ENCODE peak calls at places on chromosomes 6 and 20, in nine cellular contexts. T is lower lobe of right lung, P is right cardiac atrium, S is neuronal stem cell, C is pancreas, V is psoas muscle, X is A549, J is HCT116, F is Karpas-422. B is an unnamed sample.
A peak's percentile ranks its signal among the peaks of the same experiment; 100 is the strongest.

GRCh38 chr6:148193063-148193680 is 149.5 kb upstream of the SASH1 start:
- DNase-seq in V (no peak), F (no peak), C (no peak), S (no peak), P (no peak), T (no peak), J (no peak), X (no peak), B (no peak)

GRCh38 chr20:53839423-53840176 is 230.8 kb downstream of the BCAS1 start:
- DNase-seq in T (peak; percentile 56), X (no peak), P (peak; percentile 54), F (no peak), V (no peak), C (peak; percentile 67), J (no peak), S (no peak), B (no peak)

GRCh38 chr6:34610819-34611477 is 54.8 kb upstream of the SPDEF start:
- DNase-seq in C (no peak), X (peak; percentile 11), S (no peak), F (no peak), P (no peak), J (peak; percentile 64), T (no peak), V (no peak), B (no peak)

GRCh38 chr20:57476073-57476526 is 48.8 kb downstream of the CTCFL start:
- DNase-seq in S (no peak), J (no peak), F (peak; percentile 65), X (no peak), P (no peak), C (no peak), V (no peak), T (no peak), B (peak; percentile 44)

GRCh38 chr6:128806274-128806673 is 76.7 kb upstream of the LAMA2 start:
- DNase-seq in V (no peak), F (no peak), P (no peak), T (no peak), J (no peak), X (no peak), C (no peak), S (no peak), B (no peak)

GRCh38 chr20:31833931-31834521 is 11.4 kb downstream of the FOXS1 start:
- DNase-seq in J (no peak), T (no peak), X (no peak), F (no peak), V (no peak), C (peak; percentile 71), S (no peak), P (peak; percentile 65), B (no peak)

GRCh38 chr20:38134427-38135281 is 30.4 kb downstream of the TGM2 start:
- DNase-seq in F (no peak), V (peak; percentile 51), C (no peak), J (no peak), S (no peak), T (peak; percentile 46), X (no peak), P (peak; percentile 76), B (no peak)

GRCh38 chr20:1327827-1328679 is 886 bp downstream of the SDCBP2 start:
- DNase-seq in J (no peak), X (no peak), F (no peak), V (no peak), C (no peak), T (no peak), P (peak; percentile 35), S (no peak), B (peak; percentile 62)

GRCh38 chr20:57298457-57298856 is 31.1 kb upstream of the SPO11 start:
- DNase-seq in C (no peak), X (no peak), S (no peak), J (no peak), P (no peak), T (no peak), F (no peak), V (no peak), B (no peak)

GRCh38 chr20:2879148-2879547 is 5.9 kb downstream of the PTPRA start:
- DNase-seq in T (no peak), C (no peak), P (no peak), V (no peak), S (no peak), J (no peak), F (no peak), X (no peak), B (no peak)

GRCh38 chr20:5513975-5514516 is 197.3 kb upstream of the PROKR2 start:
- DNase-seq in J (peak; percentile 68), C (no peak), S (no peak), V (no peak), T (no peak), X (peak; percentile 84), F (no peak), P (no peak), B (no peak)

DNA sequence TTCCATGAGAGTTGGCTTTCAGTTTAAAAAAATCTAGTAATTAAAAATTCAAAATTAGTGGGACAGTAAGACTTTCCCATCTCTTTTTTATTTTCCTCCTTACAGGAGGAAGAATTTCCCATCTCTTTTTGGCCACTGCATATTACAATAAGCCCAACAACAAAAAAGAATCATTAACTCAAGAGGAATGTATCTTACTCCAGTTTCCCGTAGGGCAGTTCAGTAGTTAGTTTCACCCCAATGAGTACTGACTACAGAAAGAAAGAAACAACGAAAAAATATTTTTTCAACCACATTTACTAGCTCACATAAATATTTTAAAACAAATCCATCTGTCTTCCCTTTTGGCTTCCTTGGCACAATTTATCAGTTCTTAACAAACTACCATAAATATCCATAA is 14.9 kb upstream of the BLOC1S5 start:
- DNase-seq in F (no peak), S (no peak), T (no peak), X (no peak), P (no peak), J (no peak), V (no peak), C (no peak), B (no peak)
- H3K4me1 ChIP-seq in F (no peaks in the 10 kb centered on the region), S (no peaks in the 10 kb centered on the region), T (peaks cover 27% of the 10 kb centered on the region), X (peaks cover 47% of the 10 kb centered on the region), P (no peaks in the 10 kb centered on the region), J (peaks cover 28% of the 10 kb centered on the region), V (peaks cover 12% of the 10 kb centered on the region), C (peaks cover 41% of the 10 kb centered on the region), B (peaks cover 3% of the 10 kb centered on the region)

GRCh38 chr20:50727792-50728485 is 3.4 kb upstream of the PARD6B start:
- DNase-seq in F (no peak), X (no peak), T (no peak), V (no peak), P (no peak), S (no peak), C (no peak), J (no peak), B (no peak)

GRCh38 chr20:50729925-50730764 is 1.2 kb upstream of the PARD6B start:
- DNase-seq in J (no peak), C (no peak), V (no peak), P (no peak), S (no peak), X (no peak), F (no peak), T (no peak), B (no peak)

GRCh38 chr20:50726955-50727791 is 4.2 kb upstream of the PARD6B start:
- DNase-seq in X (no peak), S (no peak), C (no peak), V (no peak), F (no peak), P (no peak), J (no peak), T (no peak), B (no peak)

GRCh38 chr20:50728981-50729874 is 2.2 kb upstream of the PARD6B start:
- DNase-seq in T (peak; percentile 54), X (no peak), J (peak; percentile 77), C (no peak), F (no peak), S (no peak), P (no peak), V (no peak), B (no peak)

GRCh38 chr20:50728486-50728980 is 2.8 kb upstream of the PARD6B start:
- DNase-seq in P (no peak), X (no peak), T (no peak), V (no peak), C (no peak), S (no peak), F (no peak), J (no peak), B (no peak)
- H3K4me1 ChIP-seq in P (peaks cover 2% of the 10 kb centered on the region), X (peaks cover 65% of the 10 kb centered on the region), T (peaks cover 42% of the 10 kb centered on the region), V (peaks cover 23% of the 10 kb centered on the region), C (peaks cover 37% of the 10 kb centered on the region), S (peaks cover 25% of the 10 kb centered on the region), F (peaks cover 20% of the 10 kb centered on the region), J (peaks cover 73% of the 10 kb centered on the region), B (peaks cover 47% of the 10 kb centered on the region)

GRCh38 chr6:40349566-40350192 is 237.5 kb downstream of the LRFN2 start:
- DNase-seq in J (no peak), C (no peak), V (no peak), S (no peak), X (no peak), P (no peak), T (no peak), F (no peak), B (peak; percentile 40)
- H3K4me1 ChIP-seq in J (no peaks in the 10 kb centered on the region), C (peaks cover 6% of the 10 kb centered on the region), V (peaks cover 13% of the 10 kb centered on the region), S (no peaks in the 10 kb centered on the region), X (no peaks in the 10 kb centered on the region), P (no peaks in the 10 kb centered on the region), T (no peaks in the 10 kb centered on the region), F (no peaks in the 10 kb centered on the region), B (no peaks in the 10 kb centered on the region)

GRCh38 chr6:3820563-3820962 is 28.6 kb upstream of the FAM50B start:
- DNase-seq in T (no peak), V (peak; percentile 68), P (peak; percentile 50), S (no peak), X (no peak), C (no peak), F (no peak), J (no peak), B (no peak)

GRCh38 chr6:3825331-3825831 is 23.8 kb upstream of the FAM50B start:
- DNase-seq in C (no peak), X (no peak), V (peak; percentile 71), P (peak; percentile 90), T (peak; percentile 69), S (no peak), J (no peak), F (no peak), B (peak; percentile 83)

GRCh38 chr6:3823671-3824070 is 25.5 kb upstream of the FAM50B start:
- DNase-seq in S (no peak), P (no peak), J (no peak), C (no peak), V (no peak), T (no peak), F (no peak), X (no peak), B (no peak)

GRCh38 chr6:3825851-3826581 is 23.2 kb upstream of the FAM50B start:
- DNase-seq in S (no peak), F (no peak), T (peak; percentile 85), C (peak; percentile 92), P (peak; percentile 96), J (peak; percentile 81), V (peak; percentile 94), X (peak; percentile 62), B (peak; percentile 94)

DNA sequence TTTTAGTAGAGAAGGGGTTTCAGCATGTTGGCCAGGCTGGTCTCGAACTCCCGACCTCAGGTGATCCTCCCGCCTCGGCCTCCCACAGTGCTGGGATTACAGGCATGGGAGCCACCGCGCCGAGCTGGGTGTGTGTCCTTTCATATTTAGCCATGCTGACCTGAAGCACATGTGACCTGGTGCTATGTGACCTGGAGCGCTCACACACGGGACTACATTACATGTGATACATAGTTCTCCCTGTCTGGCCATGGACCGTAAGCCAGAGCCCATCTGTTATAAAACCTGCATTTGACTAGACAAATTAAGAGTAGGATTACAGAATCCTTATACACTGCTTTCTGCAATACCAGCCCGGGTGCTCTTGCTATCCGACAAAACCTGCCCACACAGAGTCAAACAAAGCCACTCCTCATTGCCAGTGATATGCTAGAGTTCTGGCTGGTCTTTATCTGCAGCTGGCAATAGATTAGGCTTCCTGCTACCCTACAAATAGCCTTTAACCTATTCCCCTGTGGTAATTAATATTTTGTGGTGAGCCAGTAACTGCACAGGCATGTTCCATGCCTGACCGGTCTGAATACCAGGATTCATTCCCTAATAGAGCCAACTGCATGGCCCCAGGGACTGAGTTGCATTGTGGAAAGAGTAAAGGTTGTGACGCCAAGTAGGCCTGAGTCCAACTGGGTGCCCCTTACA is 26.3 kb upstream of the FAM50B start:
- DNase-seq in F (no peak), S (no peak), T (no peak), J (no peak), C (no peak), V (no peak), P (no peak), X (no peak), B (no peak)
- H3K4me1 ChIP-seq in F (no peaks in the 10 kb centered on the region), S (peaks cover 16% of the 10 kb centered on the region), T (peaks cover 41% of the 10 kb centered on the region), J (peaks cover 15% of the 10 kb centered on the region), C (peaks cover 26% of the 10 kb centered on the region), V (peaks cover 32% of the 10 kb centered on the region), P (peaks cover 2% of the 10 kb centered on the region), X (peaks cover 22% of the 10 kb centered on the region), B (peaks cover 65% of the 10 kb centered on the region)